ENCODE peak calls at places on chromosomes 11 and 22, in five cellular contexts. One of them, this sample, is unnamed.

GRCh38 chr11:78828582-78829520 is 254.2 kb upstream of the NARS2 start:
- DNase-seq in right lobe of liver: no peak
- DNase-seq in epithelial cell of esophagus: peak
- DNase-seq in thyroid gland: no peak
- DNase-seq in substantia nigra: no peak
- DNase-seq in this sample: no peak

GRCh38 chr11:126197277-126197939 is 14.0 kb downstream of the RPUSD4 start:
- DNase-seq in thyroid gland: no peak
- DNase-seq in substantia nigra: no peak
- DNase-seq in epithelial cell of esophagus: peak
- DNase-seq in right lobe of liver: no peak
- DNase-seq in this sample: peak

GRCh38 chr11:86481399-86481798 is 106.7 kb downstream of the CCDC81 start:
- DNase-seq in thyroid gland: no peak
- DNase-seq in right lobe of liver: no peak
- DNase-seq in substantia nigra: no peak
- DNase-seq in epithelial cell of esophagus: no peak
- DNase-seq in this sample: no peak

GRCh38 chr11:10494636-10495463 is 39.8 kb downstream of the AMPD3 start:
- DNase-seq in epithelial cell of esophagus: no peak
- DNase-seq in thyroid gland: no peak
- DNase-seq in substantia nigra: no peak
- DNase-seq in right lobe of liver: no peak
- DNase-seq in this sample: peak

GRCh38 chr11:12163181-12163841 is 52.9 kb downstream of the MICAL2 start:
- DNase-seq in epithelial cell of esophagus: peak
- DNase-seq in right lobe of liver: no peak
- DNase-seq in substantia nigra: no peak
- DNase-seq in thyroid gland: no peak
- DNase-seq in this sample: no peak

GRCh38 chr22:47201186-47201995 is 438.9 kb downstream of the TBC1D22A start:
- DNase-seq in thyroid gland: no peak
- DNase-seq in epithelial cell of esophagus: no peak
- DNase-seq in substantia nigra: no peak
- DNase-seq in right lobe of liver: peak
- DNase-seq in this sample: no peak

GRCh38 chr11:133576351-133576750 is 44.0 kb upstream of the OPCML start:
- DNase-seq in substantia nigra: no peak
- DNase-seq in epithelial cell of esophagus: no peak
- DNase-seq in right lobe of liver: no peak
- DNase-seq in thyroid gland: no peak
- DNase-seq in this sample: no peak

GRCh38 chr22:43789452-43789851 is 22.7 kb downstream of the EFCAB6 start:
- DNase-seq in right lobe of liver: no peak
- DNase-seq in substantia nigra: no peak
- DNase-seq in epithelial cell of esophagus: peak
- DNase-seq in thyroid gland: peak
- DNase-seq in this sample: no peak

GRCh38 chr11:23201936-23202522 is 341.8 kb upstream of the CCDC179 start:
- DNase-seq in right lobe of liver: peak
- DNase-seq in thyroid gland: no peak
- DNase-seq in substantia nigra: no peak
- DNase-seq in epithelial cell of esophagus: no peak
- DNase-seq in this sample: no peak

This sample was measured in gastrocnemius medialis.